ENCODE peak calls at places on chromosome 17, in four cellular contexts. One of them, this sample, is unnamed.

GRCh38 chr17:34447406-34447805 is 84.4 kb upstream of the CCL1 start:
- DNase-seq in neuronal stem cell: no peak
- DNase-seq in mesenchymal stem cell: no peak
- DNase-seq in H9: no peak
- DNase-seq in this sample: no peak

GRCh38 chr17:56795510-56795909 is 38.2 kb downstream of the C17orf67 start:
- DNase-seq in mesenchymal stem cell: no peak
- DNase-seq in H9: no peak
- DNase-seq in neuronal stem cell: no peak
- DNase-seq in this sample: no peak

GRCh38 chr17:77722366-77722765 is 236.1 kb upstream of the TNRC6C start:
- DNase-seq in neuronal stem cell: no peak
- DNase-seq in H9: peak
- DNase-seq in mesenchymal stem cell: no peak
- DNase-seq in this sample: no peak

GRCh38 chr17:70327723-70328122 is 158.4 kb downstream of the KCNJ2 start:
- DNase-seq in mesenchymal stem cell: no peak
- DNase-seq in H9: no peak
- DNase-seq in neuronal stem cell: no peak
- DNase-seq in this sample: no peak

GRCh38 chr17:41071606-41072375 is 6.1 kb upstream of the KRTAP2-4 start:
- DNase-seq in mesenchymal stem cell: no peak
- DNase-seq in H9: no peak
- DNase-seq in neuronal stem cell: no peak
- DNase-seq in this sample: no peak

GRCh38 chr17:55580596-55581133 is 69.4 kb upstream of the SMIM36 start:
- DNase-seq in mesenchymal stem cell: no peak
- DNase-seq in neuronal stem cell: no peak
- DNase-seq in H9: no peak
- DNase-seq in this sample: no peak

GRCh38 chr17:38777641-38778250 is 21.6 kb downstream of the PIP4K2B start:
- DNase-seq in neuronal stem cell: no peak
- DNase-seq in mesenchymal stem cell: no peak
- DNase-seq in H9: no peak
- DNase-seq in this sample: no peak

GRCh38 chr17:49338883-49339282 is 23.2 kb downstream of the ZNF652 start:
- DNase-seq in neuronal stem cell: no peak
- DNase-seq in mesenchymal stem cell: peak
- DNase-seq in H9: no peak
- DNase-seq in this sample: no peak

GRCh38 chr17:45936610-45937009 is 42.3 kb downstream of the MAPT start:
- DNase-seq in mesenchymal stem cell: no peak
- DNase-seq in H9: no peak
- DNase-seq in neuronal stem cell: no peak
- DNase-seq in this sample: no peak

GRCh38 chr17:57338257-57338919 is 82.1 kb downstream of the MSI2 start:
- DNase-seq in H9: no peak
- DNase-seq in mesenchymal stem cell: no peak
- DNase-seq in neuronal stem cell: no peak
- DNase-seq in this sample: no peak

GRCh38 chr17:43033947-43034622 is 9.1 kb downstream of the RND2 start:
- DNase-seq in mesenchymal stem cell: no peak
- DNase-seq in H9: no peak
- DNase-seq in neuronal stem cell: peak
- DNase-seq in this sample: no peak

GRCh38 chr17:76307966-76308338 is at the start of gene QRICH2:
- DNase-seq in mesenchymal stem cell: no peak
- DNase-seq in neuronal stem cell: no peak
- DNase-seq in H9: peak
- DNase-seq in this sample: no peak

GRCh38 chr17:68843522-68843921 is 111.7 kb downstream of the ABCA8 start:
- DNase-seq in mesenchymal stem cell: no peak
- DNase-seq in H9: no peak
- DNase-seq in neuronal stem cell: no peak
- DNase-seq in this sample: no peak

GRCh38 chr17:79082311-79083190 is 7.9 kb downstream of the ENGASE start:
- DNase-seq in mesenchymal stem cell: peak
- DNase-seq in H9: peak
- DNase-seq in neuronal stem cell: peak
- DNase-seq in this sample: peak

GRCh38 chr17:19347323-19348080 is 15.0 kb downstream of the B9D1 start:
- DNase-seq in H9: peak
- DNase-seq in mesenchymal stem cell: no peak
- DNase-seq in neuronal stem cell: no peak
- DNase-seq in this sample: no peak

GRCh38 chr17:57432507-57433277 is 176.4 kb downstream of the MSI2 start:
- DNase-seq in neuronal stem cell: no peak
- DNase-seq in H9: no peak
- DNase-seq in mesenchymal stem cell: peak
- DNase-seq in this sample: peak

GRCh38 chr17:77769215-77769614 is 189.3 kb upstream of the TNRC6C start:
- DNase-seq in neuronal stem cell: no peak
- DNase-seq in mesenchymal stem cell: no peak
- DNase-seq in H9: no peak
- DNase-seq in this sample: no peak

DNA sequence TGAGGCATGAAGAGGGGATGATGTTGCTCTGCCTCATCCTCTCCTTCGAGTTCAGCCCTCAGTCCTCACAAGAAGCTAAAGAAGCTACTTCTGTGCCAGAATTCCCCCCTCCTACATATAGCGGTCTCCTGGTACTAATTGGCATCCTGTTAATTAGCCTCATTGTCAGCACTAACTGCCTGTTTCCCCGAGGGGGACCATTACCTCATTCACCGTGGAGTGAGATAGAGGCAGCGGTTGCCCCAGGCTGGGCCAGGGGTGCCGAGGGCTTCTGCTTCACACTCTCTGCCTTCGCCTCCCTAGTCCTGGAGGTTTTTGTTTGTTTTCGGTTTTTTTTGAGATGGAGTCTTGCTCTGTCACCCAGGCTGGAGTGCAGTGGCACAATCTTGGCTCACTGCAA is 5.7 kb upstream of the MINK1 start:
- DNase-seq in mesenchymal stem cell: no peak
- DNase-seq in neuronal stem cell: no peak
- DNase-seq in H9: no peak
- DNase-seq in this sample: no peak
- H2BK5ac ChIP-seq in mesenchymal stem cell: no peak
- H2BK5ac ChIP-seq in neuronal stem cell: no peak
- H2BK5ac ChIP-seq in H9: no peak
- H2BK5ac ChIP-seq in this sample: no peak

DNA sequence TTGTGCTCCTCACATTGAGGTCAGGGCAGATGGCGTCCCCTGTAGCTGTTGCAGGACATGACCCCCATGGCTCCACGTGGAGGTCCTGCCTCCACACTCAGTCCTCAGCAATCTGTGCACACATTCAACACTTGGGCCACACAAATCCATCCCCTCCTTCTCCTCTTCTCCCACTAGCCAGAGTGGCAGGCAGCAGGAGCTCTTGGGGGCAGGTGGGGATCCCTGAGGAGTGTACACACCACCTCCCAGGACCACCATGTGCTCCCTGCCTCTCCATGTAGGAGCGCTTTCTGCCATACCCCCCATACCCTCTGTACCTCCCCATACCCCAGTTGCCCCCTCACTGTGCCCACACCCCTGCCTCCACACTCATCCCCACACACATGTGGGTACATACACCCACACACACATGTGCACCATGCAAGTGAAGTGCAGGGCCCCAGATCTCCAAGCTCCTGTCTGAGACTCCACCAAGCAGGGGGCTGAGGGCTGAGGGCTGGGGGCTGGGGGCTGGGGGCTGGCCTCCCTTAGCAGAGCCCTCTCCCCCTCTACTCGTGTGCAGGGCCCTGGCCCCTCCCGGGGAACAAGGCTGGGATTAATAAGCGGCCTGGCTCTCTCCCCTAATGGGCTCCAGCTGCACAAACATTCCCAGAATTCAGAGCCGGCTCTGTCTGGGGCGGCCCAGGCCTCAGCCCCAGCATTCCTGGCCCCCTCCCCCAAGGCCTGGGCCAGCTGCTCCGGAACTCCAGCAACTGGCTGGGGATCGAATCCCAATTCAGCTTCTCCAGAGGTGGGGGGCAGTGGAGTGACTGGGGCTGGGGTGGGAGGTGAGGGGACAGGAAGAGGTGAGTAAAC is 48.2 kb upstream of the MEIOC start:
- DNase-seq in H9: peak
- DNase-seq in neuronal stem cell: no peak
- DNase-seq in mesenchymal stem cell: no peak
- DNase-seq in this sample: no peak
- H4K8ac ChIP-seq in H9: no peak
- H4K8ac ChIP-seq in neuronal stem cell: no peak
- H4K8ac ChIP-seq in mesenchymal stem cell: peak
- H4K8ac ChIP-seq in this sample: peak

GRCh38 chr17:75270218-75270965 is 639 bp downstream of the MIF4GD start:
- DNase-seq in neuronal stem cell: peak
- DNase-seq in mesenchymal stem cell: peak
- DNase-seq in H9: peak
- DNase-seq in this sample: peak
- H2BK5ac ChIP-seq in neuronal stem cell: no peak
- H2BK5ac ChIP-seq in mesenchymal stem cell: no peak
- H2BK5ac ChIP-seq in H9: no peak
- H2BK5ac ChIP-seq in this sample: peak

GRCh38 chr17:27582696-27583095 is 48.3 kb upstream of the LGALS9 start:
- DNase-seq in mesenchymal stem cell: no peak
- DNase-seq in H9: no peak
- DNase-seq in neuronal stem cell: no peak
- DNase-seq in this sample: no peak

GRCh38 chr17:27586203-27586701 is 44.7 kb upstream of the LGALS9 start:
- DNase-seq in H9: no peak
- DNase-seq in mesenchymal stem cell: peak
- DNase-seq in neuronal stem cell: no peak
- DNase-seq in this sample: peak

GRCh38 chr17:27585153-27585681 is 45.8 kb upstream of the LGALS9 start:
- DNase-seq in H9: no peak
- DNase-seq in neuronal stem cell: no peak
- DNase-seq in mesenchymal stem cell: no peak
- DNase-seq in this sample: peak

GRCh38 chr17:27588354-27588753 is 42.6 kb upstream of the LGALS9 start:
- DNase-seq in neuronal stem cell: no peak
- DNase-seq in mesenchymal stem cell: no peak
- DNase-seq in H9: no peak
- DNase-seq in this sample: no peak

GRCh38 chr17:27585792-27586191 is 45.2 kb upstream of the LGALS9 start:
- DNase-seq in neuronal stem cell: no peak
- DNase-seq in mesenchymal stem cell: no peak
- DNase-seq in H9: no peak
- DNase-seq in this sample: no peak
- H4K8ac ChIP-seq in neuronal stem cell: no peak
- H4K8ac ChIP-seq in mesenchymal stem cell: no peak
- H4K8ac ChIP-seq in H9: no peak
- H4K8ac ChIP-seq in this sample: peak

GRCh38 chr17:47792979-47793378 is 28.6 kb downstream of the OSBPL7 start:
- DNase-seq in H9: no peak
- DNase-seq in neuronal stem cell: no peak
- DNase-seq in mesenchymal stem cell: no peak
- DNase-seq in this sample: no peak

GRCh38 chr17:47797797-47798196 is 23.8 kb downstream of the OSBPL7 start:
- DNase-seq in mesenchymal stem cell: no peak
- DNase-seq in neuronal stem cell: no peak
- DNase-seq in H9: peak
- DNase-seq in this sample: no peak

GRCh38 chr17:47789611-47790520 is 31.7 kb downstream of the OSBPL7 start:
- DNase-seq in neuronal stem cell: peak
- DNase-seq in mesenchymal stem cell: peak
- DNase-seq in H9: peak
- DNase-seq in this sample: peak

GRCh38 chr17:47791025-47791424 is 30.6 kb downstream of the OSBPL7 start:
- DNase-seq in mesenchymal stem cell: no peak
- DNase-seq in neuronal stem cell: no peak
- DNase-seq in H9: no peak
- DNase-seq in this sample: no peak

GRCh38 chr17:47792457-47792856 is 29.1 kb downstream of the OSBPL7 start:
- DNase-seq in mesenchymal stem cell: no peak
- DNase-seq in neuronal stem cell: no peak
- DNase-seq in H9: no peak
- DNase-seq in this sample: no peak
- H2BK5ac ChIP-seq in mesenchymal stem cell: no peak
- H2BK5ac ChIP-seq in neuronal stem cell: no peak
- H2BK5ac ChIP-seq in H9: no peak
- H2BK5ac ChIP-seq in this sample: no peak